ENCODE peak calls at places on chromosomes 3 and 15, in eight cellular contexts. Q is fibroblast of the conjunctiva; M is AG04450; V is stimulated activated CD4-positive, alpha-beta T cell treated with anti-CD3 and anti-CD28 coated beads, Interleukin-15, amount 100 ng/mL, for 1 hour; C is progenitor cell of endocrine pancreas; T is LHCN-M2; P is pancreas; J is AG10803. O is an unnamed sample.

GRCh38 chr3:160667452-160667851 is 9.5 kb upstream of the ARL14 start:
- DNase-seq in Q (no peak), M (no peak), V (no peak), C (no peak), T (peak), P (no peak), J (no peak), O (no peak)

GRCh38 chr3:55622733-55623132 is 135.6 kb upstream of the WNT5A start:
- DNase-seq in Q (no peak), M (no peak), V (no peak), C (no peak), T (peak), P (no peak), J (peak), O (no peak)

GRCh38 chr3:45473841-45474240 is 85.5 kb downstream of the LARS2 start:
- DNase-seq in Q (peak), M (no peak), V (no peak), C (no peak), T (peak), P (no peak), J (peak), O (no peak)

GRCh38 chr3:38573606-38574005 is 75.9 kb downstream of the SCN5A start:
- DNase-seq in Q (no peak), M (no peak), V (no peak), C (peak), T (no peak), P (peak), J (no peak), O (no peak)

GRCh38 chr3:48478631-48479555 is 25.1 kb downstream of the SHISA5 start:
- DNase-seq in Q (no peak), M (no peak), V (peak), C (no peak), T (no peak), P (no peak), J (no peak), O (no peak)

GRCh38 chr15:99702895-99703602 is 30.2 kb downstream of the LYSMD4 start:
- DNase-seq in Q (no peak), M (no peak), V (no peak), C (no peak), T (no peak), P (no peak), J (peak), O (no peak)

GRCh38 chr3:135229018-135229495 is 434.0 kb downstream of the EPHB1 start:
- DNase-seq in Q (no peak), M (no peak), V (no peak), C (no peak), T (no peak), P (no peak), J (no peak), O (no peak)

GRCh38 chr3:29099296-29099695 is 181.6 kb upstream of the RBMS3 start:
- DNase-seq in Q (no peak), M (no peak), V (no peak), C (no peak), T (peak), P (no peak), J (no peak), O (no peak)

GRCh38 chr15:25710184-25710583 is 152.9 kb downstream of the ATP10A start:
- DNase-seq in Q (no peak), M (no peak), V (no peak), C (peak), T (peak), P (peak), J (peak), O (no peak)

GRCh38 chr15:63905558-63906265 is 72.0 kb upstream of the HERC1 start:
- DNase-seq in Q (no peak), M (no peak), V (no peak), C (no peak), T (no peak), P (no peak), J (no peak), O (no peak)

GRCh38 chr15:48168626-48169025 is 9.5 kb downstream of the MYEF2 start:
- DNase-seq in Q (no peak), M (no peak), V (no peak), C (no peak), T (no peak), P (no peak), J (no peak), O (no peak)

GRCh38 chr3:110341047-110341446 is 730.6 kb upstream of the NECTIN3 start:
- DNase-seq in Q (no peak), M (no peak), V (no peak), C (no peak), T (peak), P (no peak), J (peak), O (no peak)

GRCh38 chr3:134721214-134721613 is 70.4 kb upstream of the KY start:
- DNase-seq in Q (no peak), M (no peak), V (no peak), C (no peak), T (no peak), P (no peak), J (peak), O (no peak)

GRCh38 chr3:153291052-153291689 is 129.1 kb downstream of the RAP2B start:
- DNase-seq in Q (no peak), M (no peak), V (no peak), C (no peak), T (no peak), P (no peak), J (no peak), O (no peak)

GRCh38 chr15:92327033-92327432 is 66.6 kb upstream of the ST8SIA2 start:
- DNase-seq in Q (no peak), M (no peak), V (no peak), C (no peak), T (no peak), P (no peak), J (no peak), O (no peak)

GRCh38 chr3:63674586-63674985 is 22.1 kb downstream of the SNTN start:
- DNase-seq in Q (no peak), M (no peak), V (no peak), C (no peak), T (no peak), P (no peak), J (no peak), O (no peak)

GRCh38 chr3:167115331-167115934 is 264.7 kb downstream of the ZBBX start:
- DNase-seq in Q (no peak), M (no peak), V (no peak), C (no peak), T (no peak), P (no peak), J (no peak), O (no peak)

GRCh38 chr3:152574461-152575079 is 260.4 kb upstream of the P2RY1 start:
- DNase-seq in Q (peak), M (no peak), V (no peak), C (no peak), T (peak), P (no peak), J (peak), O (no peak)

GRCh38 chr15:63086271-63086670 is 35.4 kb upstream of the LACTB start:
- DNase-seq in Q (no peak), M (no peak), V (no peak), C (no peak), T (no peak), P (no peak), J (peak), O (no peak)

GRCh38 chr3:129612350-129613204 is 6.1 kb upstream of the PLXND1 start:
- DNase-seq in Q (no peak), M (no peak), V (no peak), C (no peak), T (no peak), P (no peak), J (peak), O (no peak)

GRCh38 chr3:134852893-134853351 is 57.9 kb downstream of the EPHB1 start:
- DNase-seq in Q (no peak), M (no peak), V (no peak), C (no peak), T (no peak), P (no peak), J (no peak), O (no peak)

GRCh38 chr3:53219897-53220483 is 35.8 kb downstream of the TKT start:
- DNase-seq in Q (peak), M (peak), V (peak), C (peak), T (peak), P (peak), J (peak), O (peak)

GRCh38 chr3:46660543-46661523 is 32.6 kb downstream of the ALS2CL start:
- DNase-seq in Q (no peak), M (no peak), V (no peak), C (no peak), T (no peak), P (no peak), J (no peak), O (peak)

GRCh38 chr3:188672840-188673239 is 498.9 kb upstream of the TPRG1 start:
- DNase-seq in Q (no peak), M (no peak), V (no peak), C (no peak), T (no peak), P (no peak), J (no peak), O (no peak)

GRCh38 chr3:193790086-193790990 is 197.3 kb downstream of the OPA1 start:
- DNase-seq in Q (no peak), M (no peak), V (no peak), C (no peak), T (no peak), P (no peak), J (no peak), O (no peak)

GRCh38 chr3:32440481-32441350 is 49.1 kb downstream of the CMTM7 start:
- DNase-seq in Q (no peak), M (no peak), V (no peak), C (no peak), T (no peak), P (no peak), J (peak), O (no peak)